ENCODE peak calls at places on chromosomes 5 and 9, in six cellular contexts. Q, Z, W, C, R and V are unnamed samples.

GRCh38 chr5:142143878-142144277 is 35.3 kb downstream of the NDFIP1 start:
- DNase-seq in Z (peak; percentile 43), W (no peak), C (peak; percentile 72), Q (peak; percentile 37), R (no peak), V (peak; percentile 53)

GRCh38 chr9:136728548-136729123 is 14.1 kb downstream of the LCN10 start:
- DNase-seq in Q (peak; percentile 64), Z (peak; percentile 47), C (peak; percentile 31), R (peak; percentile 56), W (peak; percentile 67), V (peak; percentile 32)

GRCh38 chr5:172640822-172641358 is at the start of gene NEURL1B:
- DNase-seq in Q (peak; percentile 78), Z (peak; percentile 43), W (peak; percentile 90), R (peak; percentile 75), C (no peak), V (peak; percentile 62)

GRCh38 chr5:92969781-92970237 is 611.2 kb downstream of the NR2F1-AS1 start:
- DNase-seq in C (peak; percentile 52), W (no peak), Z (no peak), Q (no peak), R (no peak), V (no peak)

GRCh38 chr9:2367970-2368369 is 253.6 kb upstream of the VLDLR start:
- DNase-seq in Z (no peak), W (no peak), R (no peak), Q (peak; percentile 46), C (no peak), V (peak; percentile 8)

GRCh38 chr5:73031839-73032238 is 76.0 kb downstream of the FCHO2 start:
- DNase-seq in C (peak; percentile 83), Q (no peak), Z (peak; percentile 89), R (no peak), W (no peak), V (no peak)

GRCh38 chr9:137316012-137316981 is 14.2 kb upstream of the NRARP start:
- DNase-seq in Z (no peak), R (no peak), C (no peak), W (peak; percentile 78), Q (no peak), V (peak; percentile 41)

GRCh38 chr5:178392998-178393397 is 160.4 kb upstream of the PHYKPL start:
- DNase-seq in Q (no peak), W (no peak), C (no peak), R (peak; percentile 38), Z (no peak), V (no peak)

GRCh38 chr9:122140368-122141193 is 19.0 kb downstream of the NDUFA8 start:
- DNase-seq in C (no peak), W (no peak), Q (no peak), Z (no peak), R (no peak), V (no peak)

GRCh38 chr5:53922508-53923498 is 362.4 kb downstream of the NDUFS4 start:
- DNase-seq in C (no peak), R (no peak), Q (no peak), Z (no peak), W (no peak), V (no peak)

GRCh38 chr9:75086443-75087278 is 1.3 kb downstream of the NMRK1 start:
- DNase-seq in C (no peak), R (peak; percentile 64), Z (no peak), Q (no peak), W (peak; percentile 63), V (no peak)

GRCh38 chr5:137148128-137148527 is 351.0 kb downstream of the SPOCK1 start:
- DNase-seq in Z (no peak), C (no peak), R (no peak), Q (peak; percentile 31), W (no peak), V (no peak)

GRCh38 chr5:15835514-15835913 is 335.5 kb downstream of the FBXL7 start:
- DNase-seq in R (no peak), Z (peak; percentile 34), Q (no peak), C (no peak), W (no peak), V (no peak)

GRCh38 chr5:95555553-95555952 is 652 bp downstream of the ARSK start:
- DNase-seq in W (no peak), Z (no peak), C (peak; percentile 10), Q (no peak), R (no peak), V (no peak)

GRCh38 chr9:131120620-131121228 is 4.7 kb upstream of the NUP214 start:
- DNase-seq in C (no peak), Z (no peak), W (no peak), Q (no peak), R (no peak), V (no peak)

GRCh38 chr5:179415291-179416060 is 70.2 kb upstream of the ADAMTS2 start:
- DNase-seq in Z (no peak), W (no peak), R (no peak), C (no peak), Q (no peak), V (no peak)

GRCh38 chr5:120062515-120062917 is 401.6 kb upstream of the PRR16 start:
- DNase-seq in Z (peak; percentile 79), W (no peak), C (no peak), R (no peak), Q (no peak), V (no peak)

GRCh38 chr5:173645437-173645807 is 29.0 kb upstream of the BOD1 start:
- DNase-seq in W (no peak), C (peak; percentile 30), Z (peak; percentile 54), Q (peak; percentile 90), R (peak; percentile 60), V (no peak)

GRCh38 chr9:104094534-104095020 is 468 bp downstream of the SMC2 start:
- DNase-seq in C (peak; percentile 13), Z (no peak), W (no peak), Q (no peak), R (no peak), V (no peak)

GRCh38 chr9:84997472-84997871 is 327.9 kb downstream of the NTRK2 start:
- DNase-seq in C (no peak), R (no peak), Q (peak; percentile 44), Z (no peak), W (no peak), V (no peak)

DNA sequence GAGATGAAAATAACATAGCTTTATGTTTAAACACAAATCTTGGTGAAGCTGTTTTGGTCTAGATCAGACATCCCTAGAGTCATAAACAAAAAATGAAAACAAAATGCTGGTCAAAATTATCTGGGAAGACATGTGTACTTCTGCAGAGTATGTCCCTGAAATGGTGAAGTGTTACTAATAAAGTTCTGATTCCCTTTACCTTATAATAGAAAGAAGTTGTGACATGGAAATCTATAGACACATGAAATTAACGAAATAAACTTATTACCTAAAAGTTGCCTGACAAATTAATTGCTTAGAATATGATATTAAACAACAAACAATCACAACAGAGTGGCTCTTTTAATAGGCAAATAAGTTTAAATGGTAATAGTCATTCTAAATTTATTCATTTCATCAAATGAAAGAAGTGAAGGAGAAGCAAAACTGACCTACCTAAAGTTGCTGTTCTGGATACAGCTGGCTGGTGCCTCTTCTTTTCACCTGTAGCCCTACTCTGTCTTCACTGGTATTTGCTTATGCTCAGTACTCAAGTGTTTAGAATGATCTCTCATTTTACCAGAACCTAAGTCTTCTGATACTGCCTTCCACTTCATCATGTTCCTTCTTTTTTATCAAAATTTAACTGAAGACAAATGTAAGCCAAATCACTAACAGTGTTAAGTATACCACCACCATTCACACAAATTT is 38.8 kb downstream of the FNIP1 start:
- DNase-seq in Z (no peak), W (no peak), C (no peak), R (no peak), Q (no peak), V (no peak)
- H3K4me3 ChIP-seq in Z (no peak overlapping the region), W (no peak overlapping the region), C (no peak overlapping the region), R (no peak overlapping the region), Q (no peak overlapping the region), V (no peak overlapping the region)

GRCh38 chr5:176414704-176415103 is 1.6 kb downstream of the CLTB start:
- DNase-seq in Q (no peak), R (no peak), Z (no peak), W (no peak), C (no peak), V (no peak)
- H3K4me3 ChIP-seq in Q (no peak overlapping the region), R (peak overlapping the region; percentile 96), Z (peak overlapping the region; percentile 82), W (no peak overlapping the region), C (peak overlapping the region; percentile 80), V (peak overlapping the region; percentile 86)

GRCh38 chr5:125199373-125199772 is 452.9 kb upstream of the ZNF608 start:
- DNase-seq in R (no peak), Q (no peak), C (no peak), Z (no peak), W (no peak), V (no peak)

GRCh38 chr5:125190232-125191051 is 444.0 kb upstream of the ZNF608 start:
- DNase-seq in W (no peak), R (no peak), Q (peak; percentile 48), Z (no peak), C (no peak), V (no peak)

GRCh38 chr5:125198270-125198974 is 452.0 kb upstream of the ZNF608 start:
- DNase-seq in W (peak; percentile 39), Z (peak; percentile 63), R (peak; percentile 50), C (peak; percentile 93), Q (no peak), V (peak; percentile 47)

GRCh38 chr5:125196479-125197183 is 450.2 kb upstream of the ZNF608 start:
- DNase-seq in Q (peak; percentile 68), Z (no peak), W (no peak), R (no peak), C (no peak), V (no peak)

GRCh38 chr5:125194901-125195300 is 448.5 kb upstream of the ZNF608 start:
- DNase-seq in R (no peak), C (no peak), Z (no peak), W (no peak), Q (no peak), V (no peak)
- H3K4me3 ChIP-seq in R (no peak overlapping the region), C (no peak overlapping the region), Z (no peak overlapping the region), W (no peak overlapping the region), Q (no peak overlapping the region), V (no peak overlapping the region)

DNA sequence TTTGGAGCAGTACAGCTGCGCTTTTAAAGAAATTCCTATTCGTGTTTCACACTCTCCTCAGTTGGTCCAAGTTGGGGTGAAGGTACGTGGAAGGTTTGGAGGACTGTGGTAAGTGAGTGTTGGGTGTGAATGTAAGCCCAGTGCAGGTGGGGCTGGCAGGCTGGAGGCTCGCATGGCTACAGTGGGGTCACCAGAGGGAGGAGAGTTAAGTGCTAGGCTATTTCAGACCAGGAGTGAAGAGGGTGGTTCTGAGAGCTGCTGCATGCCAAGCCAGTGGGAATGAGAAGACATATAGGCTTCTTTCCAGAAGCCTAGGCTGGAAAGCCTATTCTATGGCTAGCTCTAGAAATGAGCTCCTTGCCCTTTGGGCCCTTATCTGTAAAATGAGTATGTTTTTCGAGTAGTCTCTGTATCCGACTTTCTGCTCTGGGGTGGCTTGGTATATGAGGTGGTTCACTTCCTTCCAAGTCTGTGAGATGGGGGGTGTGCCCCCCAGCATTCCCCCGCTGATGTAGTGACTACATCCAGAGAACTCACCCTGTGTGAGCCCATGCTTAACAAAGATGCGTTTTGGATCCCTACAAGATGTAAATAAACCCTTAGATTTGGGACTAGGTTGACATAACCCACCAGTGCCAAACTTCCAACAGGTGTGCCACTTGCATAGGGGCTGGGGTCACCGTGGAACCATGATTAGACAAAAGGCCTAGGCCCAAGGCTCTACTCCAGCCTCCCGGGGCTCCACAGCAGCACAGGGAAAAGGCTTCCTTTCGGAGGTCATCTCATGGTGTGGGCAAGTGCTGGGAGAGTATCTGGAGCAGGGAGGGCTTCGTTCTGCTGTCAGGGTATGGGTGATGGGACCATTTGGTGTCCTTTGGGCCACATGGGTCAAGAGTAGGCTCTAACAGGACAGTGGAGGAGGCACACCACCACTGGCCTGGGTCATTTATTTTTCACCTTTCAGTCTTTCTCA is 2.6 kb downstream of the TCF7 start:
- DNase-seq in W (no peak), R (no peak), C (no peak), Q (no peak), Z (no peak), V (no peak)
- H3K4me3 ChIP-seq in W (no peak overlapping the region), R (no peak overlapping the region), C (no peak overlapping the region), Q (no peak overlapping the region), Z (no peak overlapping the region), V (no peak overlapping the region)